ENCODE peak calls at places on chromosomes 5 and 9, in nine cellular contexts. One of them, this sample, is unnamed.

GRCh38 chr5:65015767-65016166 is 247.0 kb downstream of the CWC27 start:
- DNase-seq in mucosa of descending colon: no peak
- DNase-seq in coronary artery: no peak
- DNase-seq in PC-9: no peak
- DNase-seq in nephron progenitor cell: no peak
- DNase-seq in foreskin keratinocyte: no peak
- DNase-seq in pons: no peak
- DNase-seq in GM03348: no peak
- DNase-seq in substantia nigra: no peak
- DNase-seq in this sample: no peak

GRCh38 chr9:4114569-4115505 is 185.0 kb downstream of the GLIS3 start:
- DNase-seq in nephron progenitor cell: no peak
- DNase-seq in coronary artery: no peak
- DNase-seq in mucosa of descending colon: no peak
- DNase-seq in foreskin keratinocyte: no peak
- DNase-seq in pons: no peak
- DNase-seq in PC-9: no peak
- DNase-seq in GM03348: no peak
- DNase-seq in substantia nigra: no peak
- DNase-seq in this sample: no peak

GRCh38 chr9:122510502-122510901 is at the start of gene OR1J2:
- DNase-seq in pons: no peak
- DNase-seq in GM03348: no peak
- DNase-seq in coronary artery: no peak
- DNase-seq in nephron progenitor cell: no peak
- DNase-seq in mucosa of descending colon: no peak
- DNase-seq in foreskin keratinocyte: no peak
- DNase-seq in substantia nigra: no peak
- DNase-seq in PC-9: no peak
- DNase-seq in this sample: no peak

GRCh38 chr9:22447607-22448305 is 1.1 kb downstream of the DMRTA1 start:
- DNase-seq in substantia nigra: no peak
- DNase-seq in coronary artery: no peak
- DNase-seq in GM03348: no peak
- DNase-seq in PC-9: no peak
- DNase-seq in nephron progenitor cell: no peak
- DNase-seq in foreskin keratinocyte: no peak
- DNase-seq in pons: no peak
- DNase-seq in mucosa of descending colon: no peak
- DNase-seq in this sample: no peak

GRCh38 chr9:4147476-4148214 is 152.2 kb downstream of the GLIS3 start:
- DNase-seq in GM03348: no peak
- DNase-seq in mucosa of descending colon: no peak
- DNase-seq in PC-9: no peak
- DNase-seq in nephron progenitor cell: peak
- DNase-seq in foreskin keratinocyte: no peak
- DNase-seq in substantia nigra: peak
- DNase-seq in pons: peak
- DNase-seq in coronary artery: no peak
- DNase-seq in this sample: peak

GRCh38 chr5:4204616-4205151 is 609.1 kb downstream of the IRX1 start:
- DNase-seq in mucosa of descending colon: no peak
- DNase-seq in substantia nigra: no peak
- DNase-seq in PC-9: no peak
- DNase-seq in foreskin keratinocyte: no peak
- DNase-seq in pons: no peak
- DNase-seq in GM03348: no peak
- DNase-seq in coronary artery: no peak
- DNase-seq in nephron progenitor cell: no peak
- DNase-seq in this sample: no peak

GRCh38 chr5:43601454-43602260 is 1.3 kb upstream of the NNT start:
- DNase-seq in foreskin keratinocyte: no peak
- DNase-seq in mucosa of descending colon: no peak
- DNase-seq in GM03348: peak
- DNase-seq in coronary artery: no peak
- DNase-seq in substantia nigra: no peak
- DNase-seq in pons: peak
- DNase-seq in PC-9: no peak
- DNase-seq in nephron progenitor cell: no peak
- DNase-seq in this sample: no peak

GRCh38 chr9:106622148-106622547 is 240.8 kb upstream of the ZNF462 start:
- DNase-seq in nephron progenitor cell: no peak
- DNase-seq in substantia nigra: no peak
- DNase-seq in GM03348: no peak
- DNase-seq in PC-9: no peak
- DNase-seq in coronary artery: no peak
- DNase-seq in pons: no peak
- DNase-seq in foreskin keratinocyte: no peak
- DNase-seq in mucosa of descending colon: no peak
- DNase-seq in this sample: no peak

GRCh38 chr9:115015018-115015635 is 84.7 kb upstream of the TNFSF8 start:
- DNase-seq in mucosa of descending colon: no peak
- DNase-seq in GM03348: peak
- DNase-seq in PC-9: peak
- DNase-seq in pons: no peak
- DNase-seq in nephron progenitor cell: peak
- DNase-seq in coronary artery: no peak
- DNase-seq in foreskin keratinocyte: no peak
- DNase-seq in substantia nigra: no peak
- DNase-seq in this sample: peak

GRCh38 chr5:158642852-158643251 is 456.9 kb downstream of the EBF1 start:
- DNase-seq in foreskin keratinocyte: no peak
- DNase-seq in pons: no peak
- DNase-seq in mucosa of descending colon: no peak
- DNase-seq in PC-9: no peak
- DNase-seq in coronary artery: no peak
- DNase-seq in GM03348: no peak
- DNase-seq in nephron progenitor cell: no peak
- DNase-seq in substantia nigra: no peak
- DNase-seq in this sample: no peak

GRCh38 chr9:101387871-101388506 is 3.2 kb upstream of the BAAT start:
- DNase-seq in nephron progenitor cell: no peak
- DNase-seq in pons: peak
- DNase-seq in coronary artery: no peak
- DNase-seq in mucosa of descending colon: no peak
- DNase-seq in foreskin keratinocyte: no peak
- DNase-seq in GM03348: peak
- DNase-seq in substantia nigra: no peak
- DNase-seq in PC-9: no peak
- DNase-seq in this sample: peak

GRCh38 chr9:79061766-79062165 is 510.0 kb upstream of the TLE4 start:
- DNase-seq in nephron progenitor cell: no peak
- DNase-seq in coronary artery: no peak
- DNase-seq in foreskin keratinocyte: no peak
- DNase-seq in PC-9: no peak
- DNase-seq in substantia nigra: no peak
- DNase-seq in mucosa of descending colon: no peak
- DNase-seq in GM03348: no peak
- DNase-seq in pons: no peak
- DNase-seq in this sample: no peak

GRCh38 chr9:116951588-116952433 is 264.7 kb downstream of the TRIM32 start:
- DNase-seq in pons: no peak
- DNase-seq in foreskin keratinocyte: peak
- DNase-seq in GM03348: peak
- DNase-seq in PC-9: no peak
- DNase-seq in substantia nigra: no peak
- DNase-seq in nephron progenitor cell: no peak
- DNase-seq in mucosa of descending colon: no peak
- DNase-seq in coronary artery: no peak
- DNase-seq in this sample: no peak

GRCh38 chr5:56487528-56488115 is 254.5 kb upstream of the ANKRD55 start:
- DNase-seq in pons: no peak
- DNase-seq in coronary artery: no peak
- DNase-seq in substantia nigra: no peak
- DNase-seq in nephron progenitor cell: no peak
- DNase-seq in PC-9: no peak
- DNase-seq in GM03348: no peak
- DNase-seq in foreskin keratinocyte: no peak
- DNase-seq in mucosa of descending colon: no peak
- DNase-seq in this sample: no peak

GRCh38 chr5:34045996-34046395 is 3.0 kb upstream of the C1QTNF3 start:
- DNase-seq in foreskin keratinocyte: peak
- DNase-seq in PC-9: no peak
- DNase-seq in nephron progenitor cell: no peak
- DNase-seq in GM03348: peak
- DNase-seq in coronary artery: no peak
- DNase-seq in mucosa of descending colon: no peak
- DNase-seq in substantia nigra: no peak
- DNase-seq in pons: no peak
- DNase-seq in this sample: no peak

GRCh38 chr5:123089572-123089970 is 530 bp downstream of the PRDM6 start:
- DNase-seq in substantia nigra: no peak
- DNase-seq in coronary artery: no peak
- DNase-seq in foreskin keratinocyte: no peak
- DNase-seq in pons: no peak
- DNase-seq in PC-9: no peak
- DNase-seq in mucosa of descending colon: no peak
- DNase-seq in nephron progenitor cell: peak
- DNase-seq in GM03348: peak
- DNase-seq in this sample: no peak

GRCh38 chr5:179779826-179780225 is 14.0 kb upstream of the LTC4S start:
- DNase-seq in mucosa of descending colon: no peak
- DNase-seq in coronary artery: no peak
- DNase-seq in substantia nigra: no peak
- DNase-seq in foreskin keratinocyte: no peak
- DNase-seq in nephron progenitor cell: no peak
- DNase-seq in pons: no peak
- DNase-seq in PC-9: no peak
- DNase-seq in GM03348: no peak
- DNase-seq in this sample: no peak

GRCh38 chr9:132451276-132451675 is 41.3 kb downstream of the CFAP77 start:
- DNase-seq in GM03348: no peak
- DNase-seq in pons: no peak
- DNase-seq in PC-9: no peak
- DNase-seq in coronary artery: no peak
- DNase-seq in foreskin keratinocyte: no peak
- DNase-seq in nephron progenitor cell: no peak
- DNase-seq in substantia nigra: no peak
- DNase-seq in mucosa of descending colon: no peak
- DNase-seq in this sample: no peak

GRCh38 chr9:90802534-90802933 is 915 bp downstream of the SYK start:
- DNase-seq in mucosa of descending colon: no peak
- DNase-seq in coronary artery: no peak
- DNase-seq in foreskin keratinocyte: no peak
- DNase-seq in pons: peak
- DNase-seq in PC-9: no peak
- DNase-seq in GM03348: no peak
- DNase-seq in nephron progenitor cell: no peak
- DNase-seq in substantia nigra: no peak
- DNase-seq in this sample: no peak

GRCh38 chr5:127254729-127255284 is 35.8 kb upstream of the MEGF10 start:
- DNase-seq in mucosa of descending colon: no peak
- DNase-seq in substantia nigra: no peak
- DNase-seq in nephron progenitor cell: no peak
- DNase-seq in PC-9: no peak
- DNase-seq in GM03348: no peak
- DNase-seq in coronary artery: no peak
- DNase-seq in foreskin keratinocyte: peak
- DNase-seq in pons: no peak
- DNase-seq in this sample: no peak

GRCh38 chr9:2151171-2151570 is 136.0 kb downstream of the SMARCA2 start:
- DNase-seq in pons: no peak
- DNase-seq in coronary artery: no peak
- DNase-seq in PC-9: no peak
- DNase-seq in foreskin keratinocyte: no peak
- DNase-seq in substantia nigra: no peak
- DNase-seq in nephron progenitor cell: no peak
- DNase-seq in mucosa of descending colon: no peak
- DNase-seq in GM03348: no peak
- DNase-seq in this sample: no peak

GRCh38 chr9:25716220-25716872 is 38.1 kb upstream of the TUSC1 start:
- DNase-seq in GM03348: peak
- DNase-seq in nephron progenitor cell: peak
- DNase-seq in mucosa of descending colon: no peak
- DNase-seq in foreskin keratinocyte: peak
- DNase-seq in coronary artery: no peak
- DNase-seq in pons: peak
- DNase-seq in PC-9: peak
- DNase-seq in substantia nigra: no peak
- DNase-seq in this sample: peak

GRCh38 chr5:113606298-113607134 is 93.0 kb downstream of the YTHDC2 start:
- DNase-seq in substantia nigra: peak
- DNase-seq in foreskin keratinocyte: no peak
- DNase-seq in PC-9: peak
- DNase-seq in coronary artery: no peak
- DNase-seq in GM03348: peak
- DNase-seq in pons: peak
- DNase-seq in nephron progenitor cell: peak
- DNase-seq in mucosa of descending colon: no peak
- DNase-seq in this sample: peak

GRCh38 chr9:116190997-116191396 is 37.4 kb downstream of the PAPPA start:
- DNase-seq in substantia nigra: no peak
- DNase-seq in coronary artery: no peak
- DNase-seq in nephron progenitor cell: no peak
- DNase-seq in foreskin keratinocyte: peak
- DNase-seq in PC-9: no peak
- DNase-seq in GM03348: peak
- DNase-seq in pons: no peak
- DNase-seq in mucosa of descending colon: no peak
- DNase-seq in this sample: no peak

GRCh38 chr5:13809921-13810320 is 134.6 kb downstream of the DNAH5 start:
- DNase-seq in substantia nigra: no peak
- DNase-seq in pons: no peak
- DNase-seq in foreskin keratinocyte: no peak
- DNase-seq in GM03348: no peak
- DNase-seq in nephron progenitor cell: no peak
- DNase-seq in PC-9: no peak
- DNase-seq in coronary artery: no peak
- DNase-seq in mucosa of descending colon: no peak
- DNase-seq in this sample: no peak

GRCh38 chr5:158461240-158461854 is 602.4 kb upstream of the CLINT1 start:
- DNase-seq in GM03348: no peak
- DNase-seq in PC-9: no peak
- DNase-seq in foreskin keratinocyte: no peak
- DNase-seq in pons: no peak
- DNase-seq in substantia nigra: no peak
- DNase-seq in nephron progenitor cell: no peak
- DNase-seq in mucosa of descending colon: no peak
- DNase-seq in coronary artery: no peak
- DNase-seq in this sample: no peak

GRCh38 chr5:172768573-172769323 is 2.2 kb downstream of the DUSP1 start:
- DNase-seq in nephron progenitor cell: no peak
- DNase-seq in PC-9: no peak
- DNase-seq in GM03348: peak
- DNase-seq in pons: peak
- DNase-seq in substantia nigra: no peak
- DNase-seq in mucosa of descending colon: peak
- DNase-seq in foreskin keratinocyte: no peak
- DNase-seq in coronary artery: no peak
- DNase-seq in this sample: no peak

GRCh38 chr5:126101901-126102300 is 321.3 kb upstream of the GRAMD2B start:
- DNase-seq in nephron progenitor cell: no peak
- DNase-seq in substantia nigra: no peak
- DNase-seq in foreskin keratinocyte: no peak
- DNase-seq in PC-9: no peak
- DNase-seq in mucosa of descending colon: no peak
- DNase-seq in pons: no peak
- DNase-seq in GM03348: no peak
- DNase-seq in coronary artery: no peak
- DNase-seq in this sample: no peak